ENCODE peak calls at places on chromosomes 6 and 20, in six cellular contexts. J is astrocyte of the spinal cord; H is activated CD8-positive, alpha-beta T cell treated with anti-CD3 and anti-CD28 coated beads for 36 hours; C is cardiac fibroblast; R is neural crest cell; O is heart left ventricle. Y is an unnamed sample.

GRCh38 chr6:135428078-135428477 is 69.5 kb downstream of the AHI1 start:
- DNase-seq in J (no peak), H (no peak), C (no peak), R (no peak), O (no peak), Y (no peak)

GRCh38 chr6:99349620-99350141 is at the start of gene FAXC:
- DNase-seq in J (no peak), H (peak), C (peak), R (peak), O (no peak), Y (peak)

GRCh38 chr6:164291224-164291623 is 876.7 kb downstream of the QKI start:
- DNase-seq in J (no peak), H (no peak), C (no peak), R (no peak), O (no peak), Y (no peak)

GRCh38 chr6:90294614-90294988 is 2.0 kb downstream of the BACH2 start:
- DNase-seq in J (peak), H (peak), C (no peak), R (no peak), O (no peak), Y (no peak)

GRCh38 chr6:79466222-79466834 is 70.9 kb downstream of the LCA5 start:
- DNase-seq in J (peak), H (no peak), C (peak), R (no peak), O (no peak), Y (peak)

GRCh38 chr20:46211331-46211722 is 93.2 kb downstream of the CD40 start:
- DNase-seq in J (no peak), H (no peak), C (no peak), R (no peak), O (no peak), Y (no peak)

GRCh38 chr6:135117413-135117968 is 62.9 kb upstream of the HBS1L start:
- DNase-seq in J (no peak), H (peak), C (no peak), R (no peak), O (no peak), Y (no peak)

GRCh38 chr6:4581468-4582420 is 194.5 kb upstream of the CDYL start:
- DNase-seq in J (peak), H (no peak), C (peak), R (no peak), O (no peak), Y (no peak)

GRCh38 chr6:23243858-23244257 is 674.5 kb downstream of the HDGFL1 start:
- DNase-seq in J (no peak), H (no peak), C (no peak), R (no peak), O (no peak), Y (no peak)

GRCh38 chr6:38262609-38263008 is 377.1 kb downstream of the BTBD9 start:
- DNase-seq in J (peak), H (no peak), C (no peak), R (no peak), O (no peak), Y (no peak)

GRCh38 chr6:106886444-106886843 is 88.1 kb downstream of the CD24 start:
- DNase-seq in J (no peak), H (no peak), C (no peak), R (no peak), O (no peak), Y (no peak)

GRCh38 chr6:108651781-108652227 is 91.1 kb downstream of the FOXO3 start:
- DNase-seq in J (peak), H (no peak), C (peak), R (no peak), O (peak), Y (no peak)

GRCh38 chr20:43755851-43756250 is 29.0 kb upstream of the GTSF1L start:
- DNase-seq in J (peak), H (no peak), C (peak), R (no peak), O (no peak), Y (no peak)

GRCh38 chr6:10621227-10621626 is 73.2 kb downstream of the C6orf52 start:
- DNase-seq in J (no peak), H (no peak), C (no peak), R (no peak), O (no peak), Y (no peak)

GRCh38 chr6:15690451-15690961 is 27.7 kb upstream of the DTNBP1 start:
- DNase-seq in J (no peak), H (no peak), C (peak), R (no peak), O (no peak), Y (no peak)

GRCh38 chr6:18493421-18493891 is 106.3 kb downstream of the RNF144B start:
- DNase-seq in J (no peak), H (no peak), C (no peak), R (no peak), O (no peak), Y (no peak)

GRCh38 chr6:163985710-163986109 is 571.2 kb downstream of the QKI start:
- DNase-seq in J (peak), H (no peak), C (no peak), R (no peak), O (no peak), Y (no peak)

GRCh38 chr6:5379647-5380242 is 118.4 kb downstream of the FARS2 start:
- DNase-seq in J (peak), H (peak), C (peak), R (no peak), O (no peak), Y (peak)

GRCh38 chr6:130296854-130297253 is 69.0 kb upstream of the TMEM200A start:
- DNase-seq in J (no peak), H (no peak), C (no peak), R (no peak), O (no peak), Y (no peak)

GRCh38 chr6:111628117-111628866 is 22.6 kb upstream of the TRAF3IP2 start:
- DNase-seq in J (no peak), H (no peak), C (peak), R (no peak), O (no peak), Y (no peak)

GRCh38 chr20:57485770-57486169 is 39.2 kb downstream of the CTCFL start:
- DNase-seq in J (no peak), H (no peak), C (no peak), R (no peak), O (no peak), Y (no peak)

GRCh38 chr20:60123652-60124051 is 165.4 kb downstream of the CDH26 start:
- DNase-seq in J (no peak), H (no peak), C (no peak), R (no peak), O (no peak), Y (no peak)

GRCh38 chr6:99789767-99790166 is 183.1 kb downstream of the PRDM13 start:
- DNase-seq in J (no peak), H (no peak), C (no peak), R (no peak), O (no peak), Y (no peak)

GRCh38 chr6:155444120-155444917 is 11.3 kb downstream of the NOX3 start:
- DNase-seq in J (peak), H (no peak), C (no peak), R (no peak), O (no peak), Y (no peak)

GRCh38 chr20:13995086-13995665 is at the start of gene MACROD2:
- DNase-seq in J (peak), H (peak), C (peak), R (peak), O (peak), Y (peak)

GRCh38 chr6:387293-387694 is 4.3 kb upstream of the IRF4 start:
- DNase-seq in J (no peak), H (no peak), C (peak), R (no peak), O (no peak), Y (no peak)

GRCh38 chr6:34155471-34156300 is 9.8 kb upstream of the GRM4 start:
- DNase-seq in J (no peak), H (no peak), C (no peak), R (no peak), O (no peak), Y (no peak)

GRCh38 chr6:134446228-134446848 is 128.4 kb upstream of the SGK1 start:
- DNase-seq in J (peak), H (no peak), C (peak), R (no peak), O (no peak), Y (no peak)

GRCh38 chr20:56929606-56930005 is 300.5 kb downstream of the TFAP2C start:
- DNase-seq in J (no peak), H (no peak), C (no peak), R (no peak), O (no peak), Y (no peak)

GRCh38 chr20:35884541-35884865 is 69.8 kb downstream of the SCAND1 start:
- DNase-seq in J (no peak), H (no peak), C (no peak), R (no peak), O (no peak), Y (no peak)
- TF ChIP-seq CTCF in J (no peak), H (no peak), C (no peak), R (no peak), O (no peak), Y (no peak)

DNA sequence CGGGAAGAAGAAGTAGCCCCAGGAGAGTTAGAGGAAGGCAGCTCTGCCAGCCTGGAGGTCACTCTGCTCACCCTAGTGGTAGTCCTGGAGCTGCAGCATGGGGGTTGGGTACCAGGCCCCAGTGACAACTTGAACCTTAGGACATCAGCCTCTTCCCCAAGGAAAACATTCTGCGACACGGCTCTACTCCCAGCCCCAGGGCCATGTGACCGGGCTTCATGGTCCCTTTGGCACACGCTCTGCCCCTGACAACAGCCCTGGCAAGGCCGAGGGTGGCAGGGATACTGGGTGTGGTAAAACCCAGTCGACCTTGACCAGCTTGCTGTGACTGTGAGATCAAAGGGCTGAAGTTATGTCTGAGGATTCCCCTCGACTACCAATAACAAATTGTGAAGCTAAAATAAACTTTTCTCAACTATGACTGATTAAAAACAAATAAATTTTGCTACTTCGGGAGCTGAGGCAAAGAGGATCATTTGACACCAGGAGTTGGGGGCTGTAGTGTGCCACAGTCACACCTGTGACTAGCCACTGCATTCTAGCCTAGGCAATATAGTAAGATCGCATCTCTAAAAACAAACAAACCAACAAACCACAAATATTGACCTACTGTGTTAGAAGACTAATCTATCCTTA is 24.4 kb upstream of the ARID1B start:
- DNase-seq in J (no peak), H (no peak), C (no peak), R (no peak), O (no peak), Y (peak)
- TF ChIP-seq CTCF in J (peak), H (no peak), C (peak), R (no peak), O (peak), Y (peak)

GRCh38 chr20:37077009-37077408 is 18.8 kb downstream of the RBL1 start:
- DNase-seq in J (no peak), H (no peak), C (no peak), R (no peak), O (no peak), Y (no peak)

GRCh38 chr20:37075932-37076685 is 19.7 kb downstream of the RBL1 start:
- DNase-seq in J (no peak), H (no peak), C (no peak), R (no peak), O (no peak), Y (no peak)

DNA sequence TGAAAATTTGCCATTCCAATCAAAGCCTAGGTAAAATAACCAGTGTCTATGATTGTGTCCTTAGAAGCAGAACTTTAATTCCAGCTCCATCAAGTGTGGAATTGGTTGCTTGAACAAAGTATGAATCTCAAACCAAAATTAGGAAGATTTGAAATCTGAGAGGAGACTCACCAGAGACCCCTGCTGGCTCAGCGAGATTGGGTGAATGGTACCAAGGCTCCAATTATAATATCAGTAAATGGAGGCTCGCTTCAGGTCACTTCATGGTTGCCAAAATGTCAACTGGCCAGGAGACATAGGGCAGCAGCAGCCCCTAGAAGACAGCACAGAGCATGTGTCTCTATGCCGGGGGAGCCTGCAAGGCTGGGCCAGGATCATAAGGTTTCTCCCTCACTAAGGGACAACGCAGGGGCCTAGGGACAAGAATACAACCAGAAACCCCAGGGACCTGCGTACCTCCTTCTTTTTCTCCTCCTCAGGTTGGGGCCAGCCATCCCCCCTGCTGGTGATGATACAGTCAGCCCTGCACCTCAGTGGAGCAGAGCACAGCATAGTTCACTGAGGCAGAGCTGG is 14.0 kb downstream of the RBL1 start:
- DNase-seq in J (no peak), H (peak), C (peak), R (peak), O (no peak), Y (no peak)
- TF ChIP-seq CTCF in J (peak), H (no peak), C (peak), R (peak), O (no peak), Y (peak)

DNA sequence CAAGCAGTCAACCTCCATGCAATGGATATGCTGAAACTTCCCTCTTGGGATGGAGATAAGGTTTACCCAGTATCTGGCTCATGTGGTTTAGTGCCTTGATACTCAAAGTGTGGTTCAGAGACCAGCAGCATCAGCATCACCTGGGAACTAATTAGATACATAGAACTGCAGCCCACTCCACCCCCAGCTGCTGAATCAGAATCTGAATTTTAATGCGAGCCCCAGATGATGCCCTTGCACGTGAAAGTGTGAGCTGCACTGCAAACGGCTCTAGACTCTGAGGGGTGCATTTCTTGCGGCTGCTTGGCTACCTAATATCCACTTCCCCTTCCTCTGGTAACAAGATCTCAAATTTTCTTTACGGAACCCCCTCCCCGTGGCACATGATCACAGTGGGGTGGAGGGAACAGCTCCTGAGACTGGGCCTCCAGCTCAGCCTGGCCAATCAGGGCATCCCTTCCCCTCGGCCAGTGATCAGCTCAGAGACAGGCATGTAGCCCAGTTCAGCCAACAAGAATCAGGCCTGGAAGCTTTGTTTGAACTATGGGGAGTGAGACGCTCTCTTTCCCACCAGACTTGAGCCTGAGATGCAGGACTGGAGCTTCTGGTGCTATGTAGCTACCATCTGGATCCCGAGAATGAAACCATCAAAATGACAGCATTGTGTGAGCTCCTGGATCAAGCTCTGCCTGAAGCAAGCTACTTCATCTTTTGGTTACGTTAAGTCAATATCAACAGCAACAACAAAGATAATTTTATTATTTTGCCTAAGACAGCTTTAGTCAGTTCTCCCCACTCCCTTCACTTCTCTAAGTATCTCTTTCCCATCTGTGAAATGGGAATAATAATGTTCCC is 12.8 kb downstream of the KCNK15 start:
- DNase-seq in J (no peak), H (no peak), C (no peak), R (no peak), O (no peak), Y (no peak)
- TF ChIP-seq CTCF in J (no peak), H (no peak), C (no peak), R (no peak), O (no peak), Y (no peak)

GRCh38 chr6:13870185-13870584 is 54.6 kb upstream of the RNF182 start:
- DNase-seq in J (no peak), H (no peak), C (no peak), R (no peak), O (no peak), Y (no peak)

GRCh38 chr6:13874191-13874549 is 50.6 kb upstream of the RNF182 start:
- DNase-seq in J (no peak), H (no peak), C (no peak), R (no peak), O (no peak), Y (no peak)

GRCh38 chr6:13872681-13873080 is 52.1 kb upstream of the RNF182 start:
- DNase-seq in J (no peak), H (no peak), C (no peak), R (no peak), O (no peak), Y (no peak)

GRCh38 chr6:13877116-13877515 is 47.6 kb upstream of the RNF182 start:
- DNase-seq in J (peak), H (no peak), C (peak), R (no peak), O (no peak), Y (no peak)

DNA sequence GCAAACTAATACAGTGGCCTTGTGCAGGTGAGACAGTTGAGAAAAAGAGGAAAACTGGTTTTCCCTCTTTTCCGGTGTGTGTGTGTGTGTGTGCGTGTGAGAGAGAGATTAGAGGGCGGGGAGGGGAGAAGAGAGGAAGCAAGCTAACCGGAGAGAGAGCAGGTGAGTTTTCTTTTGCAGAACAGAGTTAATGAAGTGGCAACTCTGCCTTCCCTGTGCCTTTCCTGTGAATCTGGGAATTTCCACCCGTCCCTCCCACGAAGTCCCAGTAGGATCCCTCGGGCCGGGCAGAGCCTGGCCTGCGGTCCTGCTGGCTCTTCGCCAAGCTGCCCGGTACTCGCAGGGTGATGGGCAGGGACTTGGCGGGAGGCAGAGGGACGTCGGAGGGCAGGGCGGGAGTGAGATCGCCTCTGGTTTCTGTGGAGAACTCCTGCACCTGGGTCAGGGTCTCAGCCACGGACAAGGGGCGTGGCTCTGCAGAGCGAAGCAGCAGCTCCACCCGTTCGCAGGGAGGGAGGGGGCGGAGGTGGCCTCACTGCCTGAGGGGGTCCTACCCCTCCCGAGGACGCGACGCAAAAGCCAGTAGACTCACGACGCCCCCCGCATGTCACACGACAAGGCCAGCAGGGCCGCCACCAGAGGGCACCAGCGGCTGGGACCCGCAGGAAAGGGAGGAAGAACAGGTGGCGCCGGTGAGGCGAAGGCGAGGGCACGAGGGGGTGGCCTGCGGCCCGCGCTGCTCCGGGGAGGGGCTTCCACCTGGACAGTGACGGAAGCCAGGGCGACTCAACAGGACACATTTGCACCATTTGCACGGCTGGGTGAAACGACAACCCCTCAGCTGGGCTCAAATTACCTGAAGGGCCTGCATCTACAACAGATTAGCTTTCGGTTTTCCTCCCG is 51.2 kb upstream of the RNF182 start:
- DNase-seq in J (no peak), H (peak), C (peak), R (peak), O (peak), Y (peak)
- TF ChIP-seq CTCF in J (peak), H (peak), C (peak), R (peak), O (peak), Y (peak)

Y was measured in GM13977.